ENCODE peak calls at places on chromosomes 6 and 20, in four cellular contexts. F is HepG2, D is HCT116, T is K562. X is an unnamed sample.

GRCh38 chr20:8370774-8371173 is 238.7 kb downstream of the PLCB1 start:
- DNase-seq in F (no peak), D (no peak), T (no peak), X (no peak)

GRCh38 chr6:108541843-108542795 is 18.6 kb upstream of the FOXO3 start:
- DNase-seq in F (peak), D (peak), T (peak), X (no peak)

GRCh38 chr6:126267621-126268020 is 72.3 kb upstream of the CENPW start:
- DNase-seq in F (no peak), D (no peak), T (no peak), X (no peak)

GRCh38 chr20:56636701-56637100 is 7.6 kb downstream of the TFAP2C start:
- DNase-seq in F (no peak), D (no peak), T (no peak), X (no peak)

GRCh38 chr6:108250240-108250866 is 10.5 kb downstream of the SNX3 start:
- DNase-seq in F (no peak), D (peak), T (peak), X (no peak)

GRCh38 chr6:47094351-47094925 is 52.3 kb upstream of the ADGRF1 start:
- DNase-seq in F (peak), D (no peak), T (no peak), X (no peak)

GRCh38 chr6:41445268-41445667 is 100.9 kb upstream of the FOXP4 start:
- DNase-seq in F (no peak), D (no peak), T (no peak), X (no peak)

GRCh38 chr6:46025573-46025972 is 9.9 kb upstream of the CLIC5 start:
- DNase-seq in F (no peak), D (no peak), T (no peak), X (no peak)

GRCh38 chr6:136609878-136610706 is 59.9 kb upstream of the MAP7 start:
- DNase-seq in F (peak), D (peak), T (peak), X (no peak)

GRCh38 chr20:60583741-60584140 is 625.5 kb downstream of the CDH26 start:
- DNase-seq in F (no peak), D (no peak), T (no peak), X (no peak)

GRCh38 chr20:22438926-22439325 is 145.4 kb downstream of the FOXA2 start:
- DNase-seq in F (peak), D (peak), T (peak), X (no peak)

GRCh38 chr6:32944265-32944664 is 3.4 kb upstream of the HLA-DMB start:
- DNase-seq in F (no peak), D (no peak), T (no peak), X (peak)

GRCh38 chr6:46734867-46735719 is at the start of gene PLA2G7:
- DNase-seq in F (no peak), D (no peak), T (no peak), X (no peak)

GRCh38 chr6:138493413-138493812 is 5.9 kb downstream of the NHSL1 start:
- DNase-seq in F (no peak), D (no peak), T (no peak), X (no peak)
- TF ChIP-seq CEBPB in F (no peak), D (no peak), T (no peak), X (no peak)

DNA sequence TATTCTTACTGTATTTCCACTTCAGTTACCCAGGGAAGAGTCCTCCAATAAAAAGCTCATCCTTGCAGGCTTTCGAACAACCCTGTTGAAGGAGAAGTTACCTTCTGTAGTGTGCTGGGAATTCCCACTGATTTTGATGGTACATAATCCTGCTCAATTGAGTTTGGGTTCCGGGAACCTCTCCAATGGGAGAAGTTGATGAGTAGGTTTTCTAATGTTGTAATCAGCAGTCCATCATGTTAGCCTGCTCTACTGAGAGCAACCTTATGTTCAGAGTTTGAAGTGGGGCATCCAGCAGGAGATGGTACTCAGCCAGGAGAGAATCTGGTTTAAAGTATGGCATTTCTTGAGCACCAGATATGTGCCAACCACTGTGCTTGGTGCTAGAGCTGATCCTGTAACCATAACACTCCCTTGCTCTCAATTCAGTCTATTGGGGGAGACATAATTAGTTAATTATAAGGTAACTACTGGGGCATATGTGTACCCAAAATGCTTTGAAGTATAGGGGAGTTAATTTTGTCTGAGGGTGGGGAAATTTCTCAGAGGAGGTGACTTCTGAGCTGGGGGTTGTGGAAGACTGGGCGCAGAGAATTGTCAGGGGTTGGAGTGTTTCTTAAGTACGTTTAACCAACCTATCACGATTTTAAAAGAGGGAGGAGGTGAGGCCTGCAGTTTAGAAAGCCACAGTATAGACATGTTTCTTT is 2.1 kb downstream of the TOP1 start:
- DNase-seq in F (peak), D (no peak), T (no peak), X (no peak)
- TF ChIP-seq ZBTB33 in F (no peak), D (no peak), T (no peak), X (no peak)

GRCh38 chr6:150881911-150882481 is 16.5 kb downstream of the MTHFD1L start:
- DNase-seq in F (peak), D (no peak), T (no peak), X (no peak)
- TF ChIP-seq CEBPB in F (no peak), D (no peak), T (no peak), X (no peak)

GRCh38 chr20:46349742-46350056 is 41.4 kb upstream of the CDH22 start:
- DNase-seq in F (no peak), D (no peak), T (no peak), X (no peak)

GRCh38 chr20:46347831-46348230 is 39.5 kb upstream of the CDH22 start:
- DNase-seq in F (no peak), D (no peak), T (no peak), X (no peak)

GRCh38 chr20:46346770-46347169 is 38.5 kb upstream of the CDH22 start:
- DNase-seq in F (no peak), D (no peak), T (no peak), X (no peak)

GRCh38 chr20:46348972-46349741 is 40.9 kb upstream of the CDH22 start:
- DNase-seq in F (peak), D (peak), T (peak), X (no peak)

DNA sequence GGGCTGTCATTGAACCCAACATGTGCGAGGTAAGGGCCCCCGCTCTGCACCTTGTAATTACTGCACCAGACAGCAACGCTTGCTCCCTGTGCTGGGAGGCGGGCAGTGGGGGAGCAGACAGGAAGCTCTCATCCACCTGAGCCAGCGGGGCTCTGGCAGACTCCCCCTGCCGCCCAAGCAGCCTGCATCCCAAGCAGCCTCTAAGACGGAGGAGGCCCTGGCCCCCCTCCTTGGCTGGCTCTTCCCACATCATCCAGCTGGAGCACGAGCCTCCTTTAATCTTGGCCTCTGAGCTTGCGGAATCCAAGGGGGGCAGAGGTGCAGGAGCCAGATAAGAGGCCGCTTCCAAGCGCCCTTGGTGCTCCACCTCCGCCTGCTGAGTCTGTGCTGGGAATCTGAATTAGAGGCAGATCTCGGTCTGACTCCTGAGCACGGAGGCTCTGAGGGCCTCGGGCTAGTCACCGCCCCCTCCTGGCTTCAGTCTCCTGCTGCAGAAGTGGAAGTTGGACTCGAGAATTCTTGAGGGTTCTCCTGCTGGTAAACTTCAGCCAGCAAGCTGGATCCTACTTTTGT is 40.0 kb upstream of the CDH22 start:
- DNase-seq in F (no peak), D (no peak), T (peak), X (no peak)
- TF ChIP-seq ZBTB33 in F (no peak), D (no peak), T (no peak), X (no peak)

DNA sequence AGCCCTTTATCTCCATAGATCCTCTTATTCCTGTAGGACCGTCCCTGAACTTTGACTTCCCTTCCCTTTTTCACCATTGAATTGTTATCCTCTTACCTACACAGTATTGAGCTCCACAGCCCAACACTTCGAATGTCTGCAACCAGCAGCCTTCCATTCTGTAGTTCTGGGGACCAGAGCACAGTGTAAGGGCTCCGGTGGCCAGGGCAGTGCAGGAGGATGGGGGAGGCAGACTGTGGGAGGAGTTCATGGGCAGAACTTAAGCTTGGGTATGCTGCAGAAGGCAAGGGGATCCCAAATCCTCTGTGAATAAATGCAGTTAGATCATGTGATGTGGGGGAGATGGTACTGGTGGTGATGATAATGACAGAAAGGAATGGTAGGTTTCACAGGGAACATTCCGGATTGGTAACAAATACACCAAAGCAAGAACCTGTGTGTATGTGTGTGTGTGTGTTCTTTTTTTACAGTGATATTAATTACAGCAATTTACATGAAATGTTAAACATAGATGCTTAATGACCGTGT is 26.5 kb upstream of the CNKSR3 start:
- DNase-seq in F (no peak), D (no peak), T (no peak), X (no peak)
- TF ChIP-seq CEBPB in F (no peak), D (no peak), T (no peak), X (no peak)

DNA sequence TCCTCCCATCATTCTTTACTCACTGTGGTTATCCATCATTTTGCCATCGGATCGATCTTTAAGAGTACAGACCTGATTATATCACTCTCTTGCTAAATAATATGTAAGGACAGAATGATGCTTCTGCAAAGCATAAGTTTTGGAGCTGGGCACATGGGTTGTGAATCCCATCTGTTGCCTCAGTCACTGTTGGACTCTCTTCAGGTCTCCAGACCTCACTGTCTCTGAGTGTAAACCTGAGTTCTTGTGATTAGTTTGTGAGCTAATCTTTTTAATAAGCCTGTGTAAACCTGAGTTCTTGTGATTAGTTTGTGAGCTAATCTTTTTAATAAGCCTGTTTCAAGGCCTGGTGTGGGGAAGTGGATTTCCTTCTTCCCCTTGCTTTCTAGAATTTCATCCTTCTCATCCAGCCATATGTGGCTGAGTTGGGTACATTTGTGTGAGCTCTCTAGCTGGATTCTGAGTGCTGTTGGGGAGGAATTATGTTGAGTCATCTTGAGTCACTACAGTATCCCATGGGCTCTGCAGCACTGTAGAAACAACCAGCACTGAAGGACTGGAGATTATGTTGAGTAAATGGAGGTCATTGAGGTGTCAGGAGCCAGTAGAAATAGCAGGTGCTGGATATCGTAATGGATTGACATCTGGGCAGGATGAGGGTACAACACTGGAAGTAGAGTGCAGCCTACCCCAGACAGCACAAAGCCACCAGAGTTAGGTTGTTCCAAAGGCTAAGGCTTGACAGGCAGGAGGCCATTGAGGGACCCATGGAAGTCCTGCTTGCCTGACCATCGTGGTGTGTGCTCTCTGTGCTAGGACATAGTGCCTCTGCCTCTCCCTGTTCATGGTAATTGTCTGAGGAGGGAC is 52.4 kb downstream of the SCAND1 start:
- DNase-seq in F (peak), D (peak), T (peak), X (no peak)
- TF ChIP-seq ZBTB33 in F (no peak), D (no peak), T (no peak), X (no peak)

GRCh38 chr6:44000164-44000842 is 126.9 kb downstream of the MRPL14 start:
- DNase-seq in F (no peak), D (peak), T (peak), X (peak)
- TF ChIP-seq CEBPB in F (no peak), D (no peak), T (no peak), X (no peak)

X was measured in GM12878.